ENCODE peak calls at places on chromosomes 12 and 14, in eight cellular contexts. N is endothelial cell; C is Kasumi-1; W is SW 1271; G is NT2/D1; B is activated CD4-positive, alpha-beta T cell treated with anti-CD3 and anti-CD28 coated beads, Interleukin-2, amount 50 U/mL, for 1 hour; A is CD8-positive, alpha-beta T cell; E is ELR. F is an unnamed sample.

GRCh38 chr14:70011098-70011497 is 131.9 kb downstream of the SMOC1 start:
- DNase-seq in N (no peak), A (no peak), C (no peak), G (no peak), B (no peak), E (no peak), W (no peak), F (no peak)

GRCh38 chr14:104461676-104462443 is 117.7 kb upstream of the C14orf180 start:
- DNase-seq in A (no peak), N (no peak), C (no peak), G (no peak), B (no peak), W (no peak), E (no peak), F (peak)

GRCh38 chr12:19675361-19675760 is 236.1 kb downstream of the AEBP2 start:
- DNase-seq in C (no peak), A (no peak), N (no peak), W (no peak), E (no peak), G (no peak), B (no peak), F (no peak)

GRCh38 chr12:91577586-91578539 is 395.2 kb upstream of the DCN start:
- DNase-seq in W (no peak), N (no peak), B (no peak), E (peak), A (no peak), C (peak), G (no peak), F (no peak)

GRCh38 chr14:23242076-23242475 is 4.3 kb downstream of the RNF212B start:
- DNase-seq in B (no peak), N (no peak), G (no peak), E (no peak), C (no peak), W (no peak), A (no peak), F (no peak)

GRCh38 chr14:40312296-40312695 is 880.1 kb upstream of the FBXO33 start:
- DNase-seq in B (no peak), G (no peak), W (no peak), E (no peak), A (no peak), C (no peak), N (no peak), F (no peak)

GRCh38 chr14:105458010-105458409 is 16.6 kb upstream of the CRIP2 start:
- DNase-seq in A (peak), E (no peak), G (no peak), N (no peak), W (no peak), B (no peak), C (no peak), F (no peak)

GRCh38 chr14:59028476-59029202 is 159.8 kb upstream of the DAAM1 start:
- DNase-seq in C (peak), B (peak), G (no peak), W (peak), A (no peak), E (peak), N (peak), F (peak)

GRCh38 chr12:49705479-49706267 is 1.5 kb downstream of the FMNL3 start:
- DNase-seq in E (peak), W (peak), B (no peak), N (peak), C (peak), G (no peak), A (no peak), F (no peak)

GRCh38 chr12:24539646-24540045 is 409.3 kb downstream of the BCAT1 start:
- DNase-seq in N (no peak), G (no peak), W (no peak), A (no peak), B (no peak), C (no peak), E (no peak), F (no peak)

GRCh38 chr14:37253905-37254304 is 56.2 kb downstream of the MIPOL1 start:
- DNase-seq in E (peak), W (no peak), B (no peak), G (no peak), C (no peak), N (no peak), A (no peak), F (no peak)

GRCh38 chr14:61255968-61256367 is 25.2 kb downstream of the TMEM30B start:
- DNase-seq in A (no peak), E (no peak), G (no peak), W (no peak), N (no peak), C (no peak), B (no peak), F (no peak)

GRCh38 chr14:68020999-68021663 is 201.6 kb downstream of the RAD51B start:
- DNase-seq in B (no peak), N (no peak), G (no peak), W (no peak), E (no peak), A (no peak), C (no peak), F (no peak)

GRCh38 chr14:74275265-74275841 is 27.4 kb downstream of the ABCD4 start:
- DNase-seq in W (no peak), B (no peak), A (no peak), E (peak), N (no peak), C (no peak), G (no peak), F (no peak)

GRCh38 chr12:112219195-112219594 is 93.8 kb downstream of the TRAFD1 start:
- DNase-seq in W (no peak), C (no peak), G (no peak), B (no peak), A (no peak), E (peak), N (no peak), F (no peak)

GRCh38 chr14:72715215-72715909 is 178.5 kb downstream of the DPF3 start:
- DNase-seq in B (no peak), C (peak), A (no peak), G (no peak), W (no peak), E (no peak), N (no peak), F (no peak)

GRCh38 chr14:22560638-22561365 is 28.2 kb downstream of the DAD1 start:
- DNase-seq in W (no peak), E (no peak), N (no peak), A (peak), B (no peak), G (no peak), C (no peak), F (no peak)

GRCh38 chr12:13982010-13982409 is 608 bp upstream of the GRIN2B start:
- DNase-seq in W (no peak), G (peak), A (no peak), C (no peak), B (no peak), E (no peak), N (peak), F (peak)

GRCh38 chr12:422526-422925 is 21.1 kb downstream of the CCDC77 start:
- DNase-seq in E (no peak), W (no peak), C (no peak), A (no peak), G (no peak), B (no peak), N (no peak), F (no peak)

GRCh38 chr12:108667349-108667748 is 33.7 kb upstream of the SELPLG start:
- DNase-seq in G (no peak), E (no peak), N (no peak), W (no peak), B (no peak), C (peak), A (no peak), F (no peak)

GRCh38 chr14:28482644-28483043 is 283.9 kb upstream of the FOXG1 start:
- DNase-seq in E (no peak), G (no peak), W (no peak), C (no peak), B (no peak), A (no peak), N (no peak), F (no peak)

GRCh38 chr12:96398422-96399080 is 1.7 kb downstream of the CDK17 start:
- DNase-seq in C (peak), E (peak), A (no peak), G (no peak), N (no peak), B (no peak), W (no peak), F (no peak)

GRCh38 chr14:94933411-94933964 is 163.6 kb upstream of the GSC start:
- DNase-seq in B (no peak), A (no peak), W (no peak), C (no peak), N (no peak), E (no peak), G (no peak), F (no peak)